ENCODE peak calls at places on chromosomes 5 and 9, in five cellular contexts. One of them, this sample, is unnamed.

GRCh38 chr9:89716559-89716958 is 111.7 kb downstream of the GADD45G start:
- DNase-seq in uterus: no peak
- DNase-seq in sigmoid colon: no peak
- DNase-seq in heart right ventricle: no peak
- DNase-seq in CD4-positive, CD25-positive, alpha-beta regulatory T cell: no peak
- DNase-seq in this sample: no peak

GRCh38 chr5:110105692-110106091 is 416.0 kb downstream of the MAN2A1 start:
- DNase-seq in heart right ventricle: no peak
- DNase-seq in CD4-positive, CD25-positive, alpha-beta regulatory T cell: no peak
- DNase-seq in sigmoid colon: peak; percentile 59
- DNase-seq in uterus: no peak
- DNase-seq in this sample: no peak

GRCh38 chr5:142446131-142446959 is 121.5 kb upstream of the SPRY4 start:
- DNase-seq in uterus: no peak
- DNase-seq in sigmoid colon: no peak
- DNase-seq in heart right ventricle: no peak
- DNase-seq in CD4-positive, CD25-positive, alpha-beta regulatory T cell: no peak
- DNase-seq in this sample: no peak

GRCh38 chr9:77750284-77750683 is 102.2 kb upstream of the GNA14 start:
- DNase-seq in heart right ventricle: no peak
- DNase-seq in CD4-positive, CD25-positive, alpha-beta regulatory T cell: no peak
- DNase-seq in uterus: no peak
- DNase-seq in sigmoid colon: no peak
- DNase-seq in this sample: no peak

GRCh38 chr5:27026791-27027190 is 11.6 kb downstream of the CDH9 start:
- DNase-seq in CD4-positive, CD25-positive, alpha-beta regulatory T cell: no peak
- DNase-seq in uterus: no peak
- DNase-seq in heart right ventricle: no peak
- DNase-seq in sigmoid colon: no peak
- DNase-seq in this sample: no peak

GRCh38 chr5:122076023-122076422 is 2.0 kb downstream of the LOX start:
- DNase-seq in sigmoid colon: no peak
- DNase-seq in CD4-positive, CD25-positive, alpha-beta regulatory T cell: no peak
- DNase-seq in uterus: no peak
- DNase-seq in heart right ventricle: no peak
- DNase-seq in this sample: no peak

GRCh38 chr5:4737868-4738267 is 402.3 kb upstream of the ADAMTS16 start:
- DNase-seq in sigmoid colon: no peak
- DNase-seq in heart right ventricle: no peak
- DNase-seq in CD4-positive, CD25-positive, alpha-beta regulatory T cell: no peak
- DNase-seq in uterus: no peak
- DNase-seq in this sample: no peak

GRCh38 chr9:18394847-18395355 is 79.1 kb upstream of the ADAMTSL1 start:
- DNase-seq in sigmoid colon: no peak
- DNase-seq in CD4-positive, CD25-positive, alpha-beta regulatory T cell: no peak
- DNase-seq in uterus: no peak
- DNase-seq in heart right ventricle: no peak
- DNase-seq in this sample: no peak

GRCh38 chr5:3729631-3730030 is 134.0 kb downstream of the IRX1 start:
- DNase-seq in heart right ventricle: no peak
- DNase-seq in uterus: no peak
- DNase-seq in CD4-positive, CD25-positive, alpha-beta regulatory T cell: no peak
- DNase-seq in sigmoid colon: no peak
- DNase-seq in this sample: no peak

GRCh38 chr9:86487222-86487841 is 133.1 kb upstream of the TUT7 start:
- DNase-seq in uterus: no peak
- DNase-seq in sigmoid colon: no peak
- DNase-seq in CD4-positive, CD25-positive, alpha-beta regulatory T cell: no peak
- DNase-seq in heart right ventricle: no peak
- DNase-seq in this sample: no peak

GRCh38 chr9:34546102-34546833 is 23.5 kb upstream of the ENHO start:
- DNase-seq in CD4-positive, CD25-positive, alpha-beta regulatory T cell: no peak
- DNase-seq in uterus: no peak
- DNase-seq in sigmoid colon: peak; percentile 40
- DNase-seq in heart right ventricle: no peak
- DNase-seq in this sample: no peak

GRCh38 chr9:106613250-106613737 is 249.7 kb upstream of the ZNF462 start:
- DNase-seq in heart right ventricle: peak; percentile 31
- DNase-seq in sigmoid colon: peak; percentile 75
- DNase-seq in uterus: no peak
- DNase-seq in CD4-positive, CD25-positive, alpha-beta regulatory T cell: no peak
- DNase-seq in this sample: no peak

GRCh38 chr5:143201589-143201988 is 201.9 kb downstream of the NR3C1 start:
- DNase-seq in uterus: no peak
- DNase-seq in heart right ventricle: no peak
- DNase-seq in CD4-positive, CD25-positive, alpha-beta regulatory T cell: no peak
- DNase-seq in sigmoid colon: no peak
- DNase-seq in this sample: no peak

GRCh38 chr5:65926276-65926761 is at the start of gene ERBIN:
- DNase-seq in uterus: peak; percentile 78
- DNase-seq in CD4-positive, CD25-positive, alpha-beta regulatory T cell: peak; percentile 73
- DNase-seq in heart right ventricle: peak; percentile 82
- DNase-seq in sigmoid colon: peak; percentile 92
- DNase-seq in this sample: peak; percentile 71

GRCh38 chr9:137244486-137245449 is 3.7 kb downstream of the TUBB4B start:
- DNase-seq in heart right ventricle: no peak
- DNase-seq in CD4-positive, CD25-positive, alpha-beta regulatory T cell: no peak
- DNase-seq in sigmoid colon: no peak
- DNase-seq in uterus: no peak
- DNase-seq in this sample: no peak

GRCh38 chr9:100619194-100619593 is 41.3 kb downstream of the CAVIN4 start:
- DNase-seq in heart right ventricle: no peak
- DNase-seq in uterus: no peak
- DNase-seq in sigmoid colon: no peak
- DNase-seq in CD4-positive, CD25-positive, alpha-beta regulatory T cell: no peak
- DNase-seq in this sample: no peak

GRCh38 chr5:127995556-127995955 is 88.0 kb upstream of the SLC12A2 start:
- DNase-seq in uterus: no peak
- DNase-seq in heart right ventricle: no peak
- DNase-seq in CD4-positive, CD25-positive, alpha-beta regulatory T cell: no peak
- DNase-seq in sigmoid colon: no peak
- DNase-seq in this sample: no peak

GRCh38 chr5:180111273-180111695 is 39.7 kb upstream of the RNF130 start:
- DNase-seq in heart right ventricle: no peak
- DNase-seq in CD4-positive, CD25-positive, alpha-beta regulatory T cell: no peak
- DNase-seq in sigmoid colon: peak; percentile 37
- DNase-seq in uterus: no peak
- DNase-seq in this sample: no peak

GRCh38 chr5:173577817-173578216 is 38.6 kb downstream of the BOD1 start:
- DNase-seq in CD4-positive, CD25-positive, alpha-beta regulatory T cell: no peak
- DNase-seq in heart right ventricle: no peak
- DNase-seq in sigmoid colon: no peak
- DNase-seq in uterus: no peak
- DNase-seq in this sample: no peak

GRCh38 chr5:138640855-138641254 is 65.7 kb upstream of the HSPA9 start:
- DNase-seq in uterus: no peak
- DNase-seq in heart right ventricle: no peak
- DNase-seq in sigmoid colon: no peak
- DNase-seq in CD4-positive, CD25-positive, alpha-beta regulatory T cell: no peak
- DNase-seq in this sample: no peak

GRCh38 chr9:38227061-38227540 is 158.1 kb upstream of the SHB start:
- DNase-seq in sigmoid colon: no peak
- DNase-seq in CD4-positive, CD25-positive, alpha-beta regulatory T cell: no peak
- DNase-seq in uterus: peak; percentile 25
- DNase-seq in heart right ventricle: peak; percentile 27
- DNase-seq in this sample: no peak

GRCh38 chr5:80712914-80713313 is 58.1 kb upstream of the DHFR start:
- DNase-seq in uterus: no peak
- DNase-seq in heart right ventricle: no peak
- DNase-seq in CD4-positive, CD25-positive, alpha-beta regulatory T cell: no peak
- DNase-seq in sigmoid colon: no peak
- DNase-seq in this sample: no peak

GRCh38 chr5:82445729-82446349 is 167.7 kb upstream of the RPS23 start:
- DNase-seq in heart right ventricle: no peak
- DNase-seq in CD4-positive, CD25-positive, alpha-beta regulatory T cell: no peak
- DNase-seq in uterus: no peak
- DNase-seq in sigmoid colon: no peak
- DNase-seq in this sample: no peak

GRCh38 chr5:72326298-72326649 is 6.1 kb downstream of the PTCD2 start:
- DNase-seq in CD4-positive, CD25-positive, alpha-beta regulatory T cell: no peak
- DNase-seq in heart right ventricle: no peak
- DNase-seq in sigmoid colon: no peak
- DNase-seq in uterus: no peak
- DNase-seq in this sample: no peak

GRCh38 chr5:135139397-135140134 is 105.5 kb upstream of the PITX1 start:
- DNase-seq in uterus: peak; percentile 59
- DNase-seq in CD4-positive, CD25-positive, alpha-beta regulatory T cell: no peak
- DNase-seq in heart right ventricle: no peak
- DNase-seq in sigmoid colon: peak; percentile 73
- DNase-seq in this sample: no peak

GRCh38 chr5:170826117-170826516 is 35.7 kb upstream of the RANBP17 start:
- DNase-seq in sigmoid colon: no peak
- DNase-seq in heart right ventricle: no peak
- DNase-seq in CD4-positive, CD25-positive, alpha-beta regulatory T cell: no peak
- DNase-seq in uterus: no peak
- DNase-seq in this sample: no peak

GRCh38 chr9:18296702-18297531 is 177.0 kb upstream of the ADAMTSL1 start:
- DNase-seq in heart right ventricle: no peak
- DNase-seq in uterus: no peak
- DNase-seq in CD4-positive, CD25-positive, alpha-beta regulatory T cell: no peak
- DNase-seq in sigmoid colon: no peak
- DNase-seq in this sample: no peak

GRCh38 chr5:29229461-29229860 is 1964.0 kb upstream of the CDH6 start:
- DNase-seq in uterus: no peak
- DNase-seq in CD4-positive, CD25-positive, alpha-beta regulatory T cell: no peak
- DNase-seq in sigmoid colon: no peak
- DNase-seq in heart right ventricle: no peak
- DNase-seq in this sample: no peak

GRCh38 chr9:81656871-81657337 is 32.4 kb downstream of the TLE1 start:
- DNase-seq in heart right ventricle: no peak
- DNase-seq in CD4-positive, CD25-positive, alpha-beta regulatory T cell: no peak
- DNase-seq in sigmoid colon: no peak
- DNase-seq in uterus: no peak
- DNase-seq in this sample: no peak

GRCh38 chr9:91422832-91423711 is 560 bp downstream of the NFIL3 start:
- DNase-seq in heart right ventricle: peak; percentile 54
- DNase-seq in CD4-positive, CD25-positive, alpha-beta regulatory T cell: peak; percentile 33
- DNase-seq in sigmoid colon: peak; percentile 96
- DNase-seq in uterus: peak; percentile 75
- DNase-seq in this sample: peak; percentile 36

GRCh38 chr5:55004728-55005127 is 19.3 kb upstream of the GZMK start:
- DNase-seq in uterus: no peak
- DNase-seq in heart right ventricle: no peak
- DNase-seq in sigmoid colon: no peak
- DNase-seq in CD4-positive, CD25-positive, alpha-beta regulatory T cell: no peak
- DNase-seq in this sample: no peak

GRCh38 chr9:128105538-128106175 is 21.9 kb downstream of the PTGES2 start:
- DNase-seq in CD4-positive, CD25-positive, alpha-beta regulatory T cell: no peak
- DNase-seq in heart right ventricle: no peak
- DNase-seq in uterus: no peak
- DNase-seq in sigmoid colon: no peak
- DNase-seq in this sample: no peak

GRCh38 chr5:122977306-122977705 is 59.2 kb downstream of the PPIC start:
- DNase-seq in sigmoid colon: no peak
- DNase-seq in heart right ventricle: no peak
- DNase-seq in uterus: no peak
- DNase-seq in CD4-positive, CD25-positive, alpha-beta regulatory T cell: no peak
- DNase-seq in this sample: no peak

GRCh38 chr9:33177633-33178032 is 10.5 kb upstream of the B4GALT1 start:
- DNase-seq in heart right ventricle: no peak
- DNase-seq in sigmoid colon: no peak
- DNase-seq in CD4-positive, CD25-positive, alpha-beta regulatory T cell: no peak
- DNase-seq in uterus: no peak
- DNase-seq in this sample: no peak

GRCh38 chr9:92759990-92760893 is 4.4 kb downstream of the BICD2 start:
- DNase-seq in CD4-positive, CD25-positive, alpha-beta regulatory T cell: no peak
- DNase-seq in uterus: peak; percentile 47
- DNase-seq in heart right ventricle: peak; percentile 78
- DNase-seq in sigmoid colon: peak; percentile 89
- DNase-seq in this sample: no peak

GRCh38 chr5:112649882-112650281 is 87.8 kb upstream of the APC start:
- DNase-seq in CD4-positive, CD25-positive, alpha-beta regulatory T cell: no peak
- DNase-seq in uterus: no peak
- DNase-seq in heart right ventricle: no peak
- DNase-seq in sigmoid colon: no peak
- DNase-seq in this sample: no peak

GRCh38 chr9:136742640-136743391 is at the start of gene LCN10:
- DNase-seq in CD4-positive, CD25-positive, alpha-beta regulatory T cell: no peak
- DNase-seq in sigmoid colon: no peak
- DNase-seq in uterus: no peak
- DNase-seq in heart right ventricle: no peak
- DNase-seq in this sample: no peak

GRCh38 chr5:107615173-107615856 is 55.4 kb downstream of the EFNA5 start:
- DNase-seq in uterus: no peak
- DNase-seq in CD4-positive, CD25-positive, alpha-beta regulatory T cell: no peak
- DNase-seq in sigmoid colon: no peak
- DNase-seq in heart right ventricle: no peak
- DNase-seq in this sample: no peak
- H3K4me1 ChIP-seq in uterus: no peaks in the 10 kb centered on the region
- H3K4me1 ChIP-seq in CD4-positive, CD25-positive, alpha-beta regulatory T cell: no peaks in the 10 kb centered on the region
- H3K4me1 ChIP-seq in sigmoid colon: no peaks in the 10 kb centered on the region
- H3K4me1 ChIP-seq in heart right ventricle: peaks cover 35% of the 10 kb centered on the region
- H3K4me1 ChIP-seq in this sample: no peaks in the 10 kb centered on the region

GRCh38 chr5:178560911-178561310 is 29.3 kb downstream of the COL23A1 start:
- DNase-seq in uterus: no peak
- DNase-seq in sigmoid colon: no peak
- DNase-seq in CD4-positive, CD25-positive, alpha-beta regulatory T cell: no peak
- DNase-seq in heart right ventricle: no peak
- DNase-seq in this sample: no peak
- H3K9me3 ChIP-seq in uterus: no peaks in the 10 kb centered on the region
- H3K9me3 ChIP-seq in sigmoid colon: no peaks in the 10 kb centered on the region
- H3K9me3 ChIP-seq in CD4-positive, CD25-positive, alpha-beta regulatory T cell: no peaks in the 10 kb centered on the region
- H3K9me3 ChIP-seq in heart right ventricle: no peaks in the 10 kb centered on the region
- H3K9me3 ChIP-seq in this sample: no peaks in the 10 kb centered on the region

GRCh38 chr9:120885459-120885858 is 8.5 kb upstream of the PHF19 start:
- DNase-seq in sigmoid colon: no peak
- DNase-seq in CD4-positive, CD25-positive, alpha-beta regulatory T cell: no peak
- DNase-seq in uterus: no peak
- DNase-seq in heart right ventricle: no peak
- DNase-seq in this sample: no peak
- H3K4me1 ChIP-seq in sigmoid colon: no peaks in the 10 kb centered on the region
- H3K4me1 ChIP-seq in CD4-positive, CD25-positive, alpha-beta regulatory T cell: peaks cover 38% of the 10 kb centered on the region
- H3K4me1 ChIP-seq in uterus: no peaks in the 10 kb centered on the region
- H3K4me1 ChIP-seq in heart right ventricle: peaks cover 20% of the 10 kb centered on the region
- H3K4me1 ChIP-seq in this sample: peaks cover 39% of the 10 kb centered on the region

GRCh38 chr9:1510712-1511111 is 460.6 kb downstream of the DMRT2 start:
- DNase-seq in uterus: no peak
- DNase-seq in CD4-positive, CD25-positive, alpha-beta regulatory T cell: no peak
- DNase-seq in sigmoid colon: no peak
- DNase-seq in heart right ventricle: no peak
- DNase-seq in this sample: no peak
- H3K9me3 ChIP-seq in uterus: no peaks in the 10 kb centered on the region
- H3K9me3 ChIP-seq in CD4-positive, CD25-positive, alpha-beta regulatory T cell: no peaks in the 10 kb centered on the region
- H3K9me3 ChIP-seq in sigmoid colon: no peaks in the 10 kb centered on the region
- H3K9me3 ChIP-seq in heart right ventricle: no peaks in the 10 kb centered on the region
- H3K9me3 ChIP-seq in this sample: no peaks in the 10 kb centered on the region

This sample was measured in effector memory CD4-positive, alpha-beta T cell.